ENCODE peak calls at places on chromosomes 4 and X, in five cellular contexts. One of them, this sample, is unnamed.

GRCh38 chr4:2731907-2732314 is 24.2 kb downstream of the TNIP2 start:
- DNase-seq in lung microvascular endothelial cell: no peak
- DNase-seq in EL: no peak
- DNase-seq in cardiac muscle cell: no peak
- DNase-seq in stimulated activated CD8-positive, alpha-beta memory T cell treated with anti-CD3 and anti-CD28 coated beads, Interleukin-4, amount 100 ng/mL, for 48 hours: peak; percentile 19
- DNase-seq in this sample: no peak

GRCh38 chrX:38806054-38806389 is 4.8 kb downstream of the MID1IP1 start:
- DNase-seq in lung microvascular endothelial cell: peak; percentile 67
- DNase-seq in EL: no peak
- DNase-seq in cardiac muscle cell: no peak
- DNase-seq in stimulated activated CD8-positive, alpha-beta memory T cell treated with anti-CD3 and anti-CD28 coated beads, Interleukin-4, amount 100 ng/mL, for 48 hours: no peak
- DNase-seq in this sample: no peak

GRCh38 chr4:20603671-20604313 is 96.5 kb upstream of the PACRGL start:
- DNase-seq in lung microvascular endothelial cell: no peak
- DNase-seq in EL: peak; percentile 75
- DNase-seq in cardiac muscle cell: peak; percentile 80
- DNase-seq in stimulated activated CD8-positive, alpha-beta memory T cell treated with anti-CD3 and anti-CD28 coated beads, Interleukin-4, amount 100 ng/mL, for 48 hours: no peak
- DNase-seq in this sample: no peak

GRCh38 chr4:174873931-174874330 is 44.2 kb upstream of the ADAM29 start:
- DNase-seq in lung microvascular endothelial cell: no peak
- DNase-seq in EL: peak; percentile 3
- DNase-seq in cardiac muscle cell: no peak
- DNase-seq in stimulated activated CD8-positive, alpha-beta memory T cell treated with anti-CD3 and anti-CD28 coated beads, Interleukin-4, amount 100 ng/mL, for 48 hours: no peak
- DNase-seq in this sample: no peak

GRCh38 chrX:42746606-42747005 is 31.4 kb downstream of the PPP1R2C start:
- DNase-seq in lung microvascular endothelial cell: no peak
- DNase-seq in EL: peak; percentile 50
- DNase-seq in cardiac muscle cell: peak; percentile 93
- DNase-seq in stimulated activated CD8-positive, alpha-beta memory T cell treated with anti-CD3 and anti-CD28 coated beads, Interleukin-4, amount 100 ng/mL, for 48 hours: no peak
- DNase-seq in this sample: no peak

GRCh38 chrX:132209527-132209926 is 9.7 kb downstream of the RAP2C start:
- DNase-seq in lung microvascular endothelial cell: no peak
- DNase-seq in EL: peak; percentile 24
- DNase-seq in cardiac muscle cell: peak; percentile 75
- DNase-seq in stimulated activated CD8-positive, alpha-beta memory T cell treated with anti-CD3 and anti-CD28 coated beads, Interleukin-4, amount 100 ng/mL, for 48 hours: no peak
- DNase-seq in this sample: no peak

GRCh38 chr4:141957416-141957815 is 321.0 kb downstream of the IL15 start:
- DNase-seq in lung microvascular endothelial cell: no peak
- DNase-seq in EL: no peak
- DNase-seq in cardiac muscle cell: no peak
- DNase-seq in stimulated activated CD8-positive, alpha-beta memory T cell treated with anti-CD3 and anti-CD28 coated beads, Interleukin-4, amount 100 ng/mL, for 48 hours: no peak
- DNase-seq in this sample: no peak

GRCh38 chr4:17687237-17687857 is 72.9 kb downstream of the MED28 start:
- DNase-seq in lung microvascular endothelial cell: no peak
- DNase-seq in EL: no peak
- DNase-seq in cardiac muscle cell: no peak
- DNase-seq in stimulated activated CD8-positive, alpha-beta memory T cell treated with anti-CD3 and anti-CD28 coated beads, Interleukin-4, amount 100 ng/mL, for 48 hours: no peak
- DNase-seq in this sample: no peak

GRCh38 chr4:83548151-83548905 is 12.4 kb downstream of the GPAT3 start:
- DNase-seq in lung microvascular endothelial cell: peak; percentile 96
- DNase-seq in EL: peak; percentile 92
- DNase-seq in cardiac muscle cell: peak; percentile 93
- DNase-seq in stimulated activated CD8-positive, alpha-beta memory T cell treated with anti-CD3 and anti-CD28 coated beads, Interleukin-4, amount 100 ng/mL, for 48 hours: peak; percentile 76
- DNase-seq in this sample: no peak

GRCh38 chrX:107324493-107325310 is 118.3 kb downstream of the DNAAF6 start:
- DNase-seq in lung microvascular endothelial cell: peak; percentile 30
- DNase-seq in EL: peak; percentile 4
- DNase-seq in cardiac muscle cell: peak; percentile 50
- DNase-seq in stimulated activated CD8-positive, alpha-beta memory T cell treated with anti-CD3 and anti-CD28 coated beads, Interleukin-4, amount 100 ng/mL, for 48 hours: peak; percentile 26
- DNase-seq in this sample: peak; percentile 14

GRCh38 chr4:101183658-101184373 is 163.5 kb downstream of the PPP3CA start:
- DNase-seq in lung microvascular endothelial cell: no peak
- DNase-seq in EL: peak; percentile 42
- DNase-seq in cardiac muscle cell: no peak
- DNase-seq in stimulated activated CD8-positive, alpha-beta memory T cell treated with anti-CD3 and anti-CD28 coated beads, Interleukin-4, amount 100 ng/mL, for 48 hours: no peak
- DNase-seq in this sample: no peak

GRCh38 chrX:150062292-150063137 is 124.2 kb upstream of the EOLA2 start:
- DNase-seq in lung microvascular endothelial cell: no peak
- DNase-seq in EL: peak; percentile 87
- DNase-seq in cardiac muscle cell: peak; percentile 41
- DNase-seq in stimulated activated CD8-positive, alpha-beta memory T cell treated with anti-CD3 and anti-CD28 coated beads, Interleukin-4, amount 100 ng/mL, for 48 hours: no peak
- DNase-seq in this sample: no peak

GRCh38 chr4:2570551-2571222 is 34.2 kb downstream of the FAM193A start:
- DNase-seq in lung microvascular endothelial cell: peak; percentile 51
- DNase-seq in EL: no peak
- DNase-seq in cardiac muscle cell: no peak
- DNase-seq in stimulated activated CD8-positive, alpha-beta memory T cell treated with anti-CD3 and anti-CD28 coated beads, Interleukin-4, amount 100 ng/mL, for 48 hours: peak; percentile 70
- DNase-seq in this sample: no peak

GRCh38 chrX:39869846-39870601 is 227.7 kb downstream of the BCOR start:
- DNase-seq in lung microvascular endothelial cell: no peak
- DNase-seq in EL: peak; percentile 66
- DNase-seq in cardiac muscle cell: peak; percentile 70
- DNase-seq in stimulated activated CD8-positive, alpha-beta memory T cell treated with anti-CD3 and anti-CD28 coated beads, Interleukin-4, amount 100 ng/mL, for 48 hours: peak; percentile 78
- DNase-seq in this sample: no peak

GRCh38 chrX:118968031-118968430 is 6.4 kb upstream of the LONRF3 start:
- DNase-seq in lung microvascular endothelial cell: no peak
- DNase-seq in EL: no peak
- DNase-seq in cardiac muscle cell: no peak
- DNase-seq in stimulated activated CD8-positive, alpha-beta memory T cell treated with anti-CD3 and anti-CD28 coated beads, Interleukin-4, amount 100 ng/mL, for 48 hours: no peak
- DNase-seq in this sample: no peak

GRCh38 chr4:54289316-54289715 is 60.2 kb downstream of the PDGFRA start:
- DNase-seq in lung microvascular endothelial cell: no peak
- DNase-seq in EL: no peak
- DNase-seq in cardiac muscle cell: no peak
- DNase-seq in stimulated activated CD8-positive, alpha-beta memory T cell treated with anti-CD3 and anti-CD28 coated beads, Interleukin-4, amount 100 ng/mL, for 48 hours: no peak
- DNase-seq in this sample: no peak

GRCh38 chr4:10706236-10706635 is 21.7 kb upstream of the CLNK start:
- DNase-seq in lung microvascular endothelial cell: peak; percentile 56
- DNase-seq in EL: no peak
- DNase-seq in cardiac muscle cell: no peak
- DNase-seq in stimulated activated CD8-positive, alpha-beta memory T cell treated with anti-CD3 and anti-CD28 coated beads, Interleukin-4, amount 100 ng/mL, for 48 hours: no peak
- DNase-seq in this sample: no peak

GRCh38 chr4:165204462-165204830 is 2.9 kb upstream of the KLHL2 start:
- DNase-seq in lung microvascular endothelial cell: no peak
- DNase-seq in EL: peak; percentile 12
- DNase-seq in cardiac muscle cell: no peak
- DNase-seq in stimulated activated CD8-positive, alpha-beta memory T cell treated with anti-CD3 and anti-CD28 coated beads, Interleukin-4, amount 100 ng/mL, for 48 hours: no peak
- DNase-seq in this sample: no peak

GRCh38 chr4:76624271-76624681 is 189.2 kb downstream of the SHROOM3 start:
- DNase-seq in lung microvascular endothelial cell: no peak
- DNase-seq in EL: peak; percentile 86
- DNase-seq in cardiac muscle cell: peak; percentile 92
- DNase-seq in stimulated activated CD8-positive, alpha-beta memory T cell treated with anti-CD3 and anti-CD28 coated beads, Interleukin-4, amount 100 ng/mL, for 48 hours: no peak
- DNase-seq in this sample: no peak

GRCh38 chrX:119605739-119606507 is at the start of gene NKRF:
- DNase-seq in lung microvascular endothelial cell: peak; percentile 93
- DNase-seq in EL: peak; percentile 89
- DNase-seq in cardiac muscle cell: peak; percentile 93
- DNase-seq in stimulated activated CD8-positive, alpha-beta memory T cell treated with anti-CD3 and anti-CD28 coated beads, Interleukin-4, amount 100 ng/mL, for 48 hours: peak; percentile 90
- DNase-seq in this sample: peak; percentile 78

GRCh38 chr4:173379929-173380328 is 9.2 kb downstream of the SAP30 start:
- DNase-seq in lung microvascular endothelial cell: no peak
- DNase-seq in EL: no peak
- DNase-seq in cardiac muscle cell: no peak
- DNase-seq in stimulated activated CD8-positive, alpha-beta memory T cell treated with anti-CD3 and anti-CD28 coated beads, Interleukin-4, amount 100 ng/mL, for 48 hours: no peak
- DNase-seq in this sample: no peak

GRCh38 chrX:108216405-108216804 is 124.8 kb downstream of the ATG4A start:
- DNase-seq in lung microvascular endothelial cell: no peak
- DNase-seq in EL: no peak
- DNase-seq in cardiac muscle cell: peak; percentile 69
- DNase-seq in stimulated activated CD8-positive, alpha-beta memory T cell treated with anti-CD3 and anti-CD28 coated beads, Interleukin-4, amount 100 ng/mL, for 48 hours: no peak
- DNase-seq in this sample: no peak

GRCh38 chrX:149372861-149373260 is 132.2 kb downstream of the IDS start:
- DNase-seq in lung microvascular endothelial cell: no peak
- DNase-seq in EL: peak; percentile 47
- DNase-seq in cardiac muscle cell: no peak
- DNase-seq in stimulated activated CD8-positive, alpha-beta memory T cell treated with anti-CD3 and anti-CD28 coated beads, Interleukin-4, amount 100 ng/mL, for 48 hours: no peak
- DNase-seq in this sample: no peak

GRCh38 chr4:22903913-22904312 is 211.2 kb downstream of the GBA3 start:
- DNase-seq in lung microvascular endothelial cell: no peak
- DNase-seq in EL: no peak
- DNase-seq in cardiac muscle cell: no peak
- DNase-seq in stimulated activated CD8-positive, alpha-beta memory T cell treated with anti-CD3 and anti-CD28 coated beads, Interleukin-4, amount 100 ng/mL, for 48 hours: no peak
- DNase-seq in this sample: no peak

GRCh38 chrX:41250867-41251266 is 83.1 kb upstream of the DDX3X start:
- DNase-seq in lung microvascular endothelial cell: peak; percentile 77
- DNase-seq in EL: no peak
- DNase-seq in cardiac muscle cell: no peak
- DNase-seq in stimulated activated CD8-positive, alpha-beta memory T cell treated with anti-CD3 and anti-CD28 coated beads, Interleukin-4, amount 100 ng/mL, for 48 hours: no peak
- DNase-seq in this sample: no peak

GRCh38 chr4:74665346-74665745 is 129.0 kb downstream of the BTC start:
- DNase-seq in lung microvascular endothelial cell: no peak
- DNase-seq in EL: no peak
- DNase-seq in cardiac muscle cell: no peak
- DNase-seq in stimulated activated CD8-positive, alpha-beta memory T cell treated with anti-CD3 and anti-CD28 coated beads, Interleukin-4, amount 100 ng/mL, for 48 hours: no peak
- DNase-seq in this sample: no peak

GRCh38 chr4:185955817-185956542 is 113.0 kb upstream of the TLR3 start:
- DNase-seq in lung microvascular endothelial cell: no peak
- DNase-seq in EL: peak; percentile 2
- DNase-seq in cardiac muscle cell: no peak
- DNase-seq in stimulated activated CD8-positive, alpha-beta memory T cell treated with anti-CD3 and anti-CD28 coated beads, Interleukin-4, amount 100 ng/mL, for 48 hours: no peak
- DNase-seq in this sample: no peak

GRCh38 chr4:76177709-76178108 is 29.5 kb upstream of the NUP54 start:
- DNase-seq in lung microvascular endothelial cell: no peak
- DNase-seq in EL: no peak
- DNase-seq in cardiac muscle cell: peak; percentile 37
- DNase-seq in stimulated activated CD8-positive, alpha-beta memory T cell treated with anti-CD3 and anti-CD28 coated beads, Interleukin-4, amount 100 ng/mL, for 48 hours: no peak
- DNase-seq in this sample: no peak

GRCh38 chrX:54064564-54064963 is 20.3 kb upstream of the PHF8 start:
- DNase-seq in lung microvascular endothelial cell: no peak
- DNase-seq in EL: no peak
- DNase-seq in cardiac muscle cell: no peak
- DNase-seq in stimulated activated CD8-positive, alpha-beta memory T cell treated with anti-CD3 and anti-CD28 coated beads, Interleukin-4, amount 100 ng/mL, for 48 hours: no peak
- DNase-seq in this sample: no peak

GRCh38 chr4:77454858-77455257 is 150.8 kb upstream of the CXCL13 start:
- DNase-seq in lung microvascular endothelial cell: no peak
- DNase-seq in EL: no peak
- DNase-seq in cardiac muscle cell: peak; percentile 13
- DNase-seq in stimulated activated CD8-positive, alpha-beta memory T cell treated with anti-CD3 and anti-CD28 coated beads, Interleukin-4, amount 100 ng/mL, for 48 hours: no peak
- DNase-seq in this sample: no peak

GRCh38 chr4:168098257-168098717 is 6.0 kb downstream of the ANXA10 start:
- DNase-seq in lung microvascular endothelial cell: no peak
- DNase-seq in EL: peak; percentile 45
- DNase-seq in cardiac muscle cell: peak; percentile 31
- DNase-seq in stimulated activated CD8-positive, alpha-beta memory T cell treated with anti-CD3 and anti-CD28 coated beads, Interleukin-4, amount 100 ng/mL, for 48 hours: no peak
- DNase-seq in this sample: no peak

GRCh38 chr4:16116019-16116418 is 32.2 kb upstream of the PROM1 start:
- DNase-seq in lung microvascular endothelial cell: no peak
- DNase-seq in EL: no peak
- DNase-seq in cardiac muscle cell: no peak
- DNase-seq in stimulated activated CD8-positive, alpha-beta memory T cell treated with anti-CD3 and anti-CD28 coated beads, Interleukin-4, amount 100 ng/mL, for 48 hours: no peak
- DNase-seq in this sample: no peak

GRCh38 chrX:54178100-54178940 is 4.7 kb downstream of the FAM120C start:
- DNase-seq in lung microvascular endothelial cell: peak; percentile 22
- DNase-seq in EL: peak; percentile 71
- DNase-seq in cardiac muscle cell: peak; percentile 81
- DNase-seq in stimulated activated CD8-positive, alpha-beta memory T cell treated with anti-CD3 and anti-CD28 coated beads, Interleukin-4, amount 100 ng/mL, for 48 hours: no peak
- DNase-seq in this sample: no peak

GRCh38 chr4:76708986-76709385 is 189.0 kb downstream of the SOWAHB start:
- DNase-seq in lung microvascular endothelial cell: no peak
- DNase-seq in EL: no peak
- DNase-seq in cardiac muscle cell: no peak
- DNase-seq in stimulated activated CD8-positive, alpha-beta memory T cell treated with anti-CD3 and anti-CD28 coated beads, Interleukin-4, amount 100 ng/mL, for 48 hours: no peak
- DNase-seq in this sample: no peak

GRCh38 chr4:16384496-16384895 is 158.2 kb upstream of the TAPT1 start:
- DNase-seq in lung microvascular endothelial cell: no peak
- DNase-seq in EL: no peak
- DNase-seq in cardiac muscle cell: no peak
- DNase-seq in stimulated activated CD8-positive, alpha-beta memory T cell treated with anti-CD3 and anti-CD28 coated beads, Interleukin-4, amount 100 ng/mL, for 48 hours: no peak
- DNase-seq in this sample: no peak

GRCh38 chr4:76772498-76773106 is 125.3 kb downstream of the SOWAHB start:
- DNase-seq in lung microvascular endothelial cell: no peak
- DNase-seq in EL: peak; percentile 76
- DNase-seq in cardiac muscle cell: peak; percentile 82
- DNase-seq in stimulated activated CD8-positive, alpha-beta memory T cell treated with anti-CD3 and anti-CD28 coated beads, Interleukin-4, amount 100 ng/mL, for 48 hours: no peak
- DNase-seq in this sample: no peak

GRCh38 chr4:55303818-55304217 is 42.2 kb upstream of the SRD5A3 start:
- DNase-seq in lung microvascular endothelial cell: no peak
- DNase-seq in EL: peak; percentile 78
- DNase-seq in cardiac muscle cell: peak; percentile 62
- DNase-seq in stimulated activated CD8-positive, alpha-beta memory T cell treated with anti-CD3 and anti-CD28 coated beads, Interleukin-4, amount 100 ng/mL, for 48 hours: no peak
- DNase-seq in this sample: no peak

This sample was measured in HuH-7.